ENCODE peak calls at places on chromosomes 4 and X, in seven cellular contexts. L is IMR-90, X is AG04450, I is BJ, O is esophagus squamous epithelium, C is upper lobe of right lung, W is GM12878. F is an unnamed sample.

GRCh38 chr4:19803406-19803805 is 448.3 kb upstream of the SLIT2 start:
- DNase-seq in X (no peak), C (no peak), L (peak; percentile 6), W (no peak), O (no peak), I (no peak), F (no peak)

GRCh38 chr4:52604215-52604614 is 54.9 kb downstream of the USP46 start:
- DNase-seq in W (no peak), I (no peak), L (no peak), O (no peak), X (no peak), C (no peak), F (no peak)

GRCh38 chr4:45795165-45795564 is 328.7 kb downstream of the GABRG1 start:
- DNase-seq in L (no peak), I (no peak), O (no peak), C (no peak), X (no peak), W (no peak), F (no peak)

GRCh38 chr4:94410678-94411206 is 41.0 kb upstream of the PDLIM5 start:
- DNase-seq in C (no peak), X (no peak), W (no peak), L (no peak), O (no peak), I (no peak), F (no peak)

GRCh38 chr4:142840516-142841123 is 5.5 kb downstream of the INPP4B start:
- DNase-seq in L (peak; percentile 68), W (no peak), I (no peak), X (peak; percentile 33), O (no peak), C (no peak), F (peak; percentile 32)

GRCh38 chr4:6272863-6273660 is 3.4 kb downstream of the WFS1 start:
- DNase-seq in X (peak; percentile 75), W (no peak), C (no peak), L (peak; percentile 88), I (peak; percentile 49), O (no peak), F (peak; percentile 62)

GRCh38 chr4:38743866-38744265 is 38.9 kb downstream of the TLR10 start:
- DNase-seq in C (no peak), X (no peak), L (no peak), O (no peak), W (no peak), I (no peak), F (no peak)

GRCh38 chr4:1010522-1011021 is 854 bp upstream of the FGFRL1 start:
- DNase-seq in C (peak; percentile 90), L (peak; percentile 68), O (peak; percentile 24), I (no peak), X (peak; percentile 27), W (no peak), F (peak; percentile 90)

GRCh38 chr4:176906693-176907092 is 114.0 kb upstream of the VEGFC start:
- DNase-seq in I (no peak), O (no peak), W (no peak), L (no peak), X (no peak), C (no peak), F (no peak)

GRCh38 chr4:84126061-84126787 is 372.9 kb downstream of the NKX6-1 start:
- DNase-seq in C (no peak), O (no peak), L (no peak), I (no peak), X (no peak), W (no peak), F (no peak)
- H3K4me3 ChIP-seq in C (no peak overlapping the region), O (no peak overlapping the region), L (no peak overlapping the region), I (no peak overlapping the region), X (no peak overlapping the region), W (no peak overlapping the region), F (no peak overlapping the region)

GRCh38 chrX:136584545-136584944 is 52.5 kb downstream of the VGLL1 start:
- DNase-seq in C (no peak), L (no peak), O (no peak), W (no peak), I (no peak), X (no peak), F (no peak)

GRCh38 chrX:136577562-136577961 is 45.5 kb downstream of the VGLL1 start:
- DNase-seq in C (peak; percentile 65), L (peak; percentile 32), X (peak; percentile 1), O (no peak), I (no peak), W (no peak), F (peak; percentile 23)

GRCh38 chrX:136585960-136586359 is 53.9 kb downstream of the VGLL1 start:
- DNase-seq in W (no peak), L (no peak), O (no peak), C (no peak), I (no peak), X (no peak), F (no peak)

GRCh38 chrX:136582624-136583023 is 50.6 kb downstream of the VGLL1 start:
- DNase-seq in O (no peak), W (no peak), C (no peak), L (no peak), X (no peak), I (no peak), F (no peak)

DNA sequence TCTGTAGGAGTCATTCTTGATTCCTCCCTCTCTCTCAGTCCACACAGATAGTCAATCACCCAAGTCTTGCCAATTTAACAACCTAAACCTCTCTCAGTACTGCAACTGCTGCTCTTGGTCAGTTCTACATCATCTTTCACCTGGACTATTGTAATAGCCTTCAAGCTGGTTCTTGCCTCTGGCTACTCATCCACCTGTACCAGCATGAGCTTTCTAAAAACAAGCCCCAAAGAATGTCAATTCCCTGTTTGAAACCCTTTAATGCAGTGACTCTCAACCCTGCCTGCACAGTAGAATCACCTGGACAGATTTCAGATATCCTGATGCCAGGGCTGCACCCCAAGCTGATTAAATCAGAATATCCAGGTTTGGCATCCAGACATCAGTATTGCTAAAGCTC is 48.3 kb downstream of the VGLL1 start:
- DNase-seq in X (no peak), I (no peak), C (no peak), W (no peak), L (no peak), O (no peak), F (no peak)
- H3K4me3 ChIP-seq in X (no peak overlapping the region), I (no peak overlapping the region), C (no peak overlapping the region), W (no peak overlapping the region), L (no peak overlapping the region), O (no peak overlapping the region), F (no peak overlapping the region)

GRCh38 chr4:15354358-15354757 is 73.5 kb upstream of the C1QTNF7 start:
- DNase-seq in W (no peak), O (no peak), C (no peak), X (no peak), I (no peak), L (no peak), F (no peak)

GRCh38 chr4:15355464-15355863 is 72.4 kb upstream of the C1QTNF7 start:
- DNase-seq in L (no peak), C (no peak), I (no peak), X (no peak), W (no peak), O (no peak), F (no peak)

GRCh38 chr4:15352508-15352907 is 75.3 kb upstream of the C1QTNF7 start:
- DNase-seq in L (peak; percentile 38), C (no peak), O (no peak), I (no peak), X (no peak), W (no peak), F (peak; percentile 83)

GRCh38 chr4:15354790-15355418 is 72.9 kb upstream of the C1QTNF7 start:
- DNase-seq in I (no peak), O (no peak), X (no peak), W (no peak), L (no peak), C (no peak), F (no peak)

GRCh38 chr4:15353207-15353606 is 74.6 kb upstream of the C1QTNF7 start:
- DNase-seq in W (no peak), I (no peak), L (no peak), O (no peak), X (no peak), C (no peak), F (no peak)
- H3K4me3 ChIP-seq in W (no peak overlapping the region), I (no peak overlapping the region), L (no peak overlapping the region), O (no peak overlapping the region), X (no peak overlapping the region), C (no peak overlapping the region), F (no peak overlapping the region)

DNA sequence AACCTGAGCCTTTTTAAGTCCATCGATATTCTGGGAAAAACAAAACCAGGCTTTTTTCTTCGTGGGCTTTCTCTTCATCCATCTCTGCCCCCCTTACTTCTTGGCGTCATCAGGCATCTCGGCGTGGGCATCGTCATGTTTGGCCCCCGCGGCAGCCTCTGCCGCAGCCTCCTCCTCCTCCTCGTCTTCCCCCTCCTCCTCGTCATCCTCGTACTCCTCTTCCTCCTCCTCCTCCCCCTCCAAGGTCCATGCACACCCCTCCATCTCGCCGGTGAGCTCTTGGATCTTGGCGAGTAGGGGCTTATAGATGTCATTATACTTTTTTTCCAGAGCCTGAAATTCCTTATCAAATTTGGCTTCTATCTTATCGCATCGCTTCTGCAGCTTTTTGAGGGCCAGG is 516 bp downstream of the NAP1L5 start:
- DNase-seq in C (no peak), I (no peak), L (peak; percentile 52), W (no peak), X (no peak), O (no peak), F (peak; percentile 60)
- H3K4me3 ChIP-seq in C (peak overlapping the region; percentile 56), I (peak overlapping the region; percentile 68), L (peak overlapping the region; percentile 51), W (peak overlapping the region; percentile 82), X (peak overlapping the region; percentile 73), O (peak overlapping the region; percentile 62), F (peak overlapping the region; percentile 76)

GRCh38 chr4:48493485-48494100 is 3.5 kb downstream of the ZAR1 start:
- DNase-seq in I (no peak), O (no peak), X (no peak), W (no peak), C (no peak), L (no peak), F (no peak)

GRCh38 chr4:48490012-48490679 is at the start of gene ZAR1:
- DNase-seq in L (no peak), C (peak; percentile 64), I (no peak), O (no peak), W (no peak), X (no peak), F (no peak)

GRCh38 chr4:48491514-48492176 is 1.6 kb downstream of the ZAR1 start:
- DNase-seq in X (no peak), C (no peak), I (no peak), L (no peak), W (no peak), O (no peak), F (no peak)

GRCh38 chr4:48489683-48490011 is 405 bp upstream of the ZAR1 start:
- DNase-seq in X (no peak), C (no peak), O (no peak), I (no peak), L (no peak), W (no peak), F (no peak)

DNA sequence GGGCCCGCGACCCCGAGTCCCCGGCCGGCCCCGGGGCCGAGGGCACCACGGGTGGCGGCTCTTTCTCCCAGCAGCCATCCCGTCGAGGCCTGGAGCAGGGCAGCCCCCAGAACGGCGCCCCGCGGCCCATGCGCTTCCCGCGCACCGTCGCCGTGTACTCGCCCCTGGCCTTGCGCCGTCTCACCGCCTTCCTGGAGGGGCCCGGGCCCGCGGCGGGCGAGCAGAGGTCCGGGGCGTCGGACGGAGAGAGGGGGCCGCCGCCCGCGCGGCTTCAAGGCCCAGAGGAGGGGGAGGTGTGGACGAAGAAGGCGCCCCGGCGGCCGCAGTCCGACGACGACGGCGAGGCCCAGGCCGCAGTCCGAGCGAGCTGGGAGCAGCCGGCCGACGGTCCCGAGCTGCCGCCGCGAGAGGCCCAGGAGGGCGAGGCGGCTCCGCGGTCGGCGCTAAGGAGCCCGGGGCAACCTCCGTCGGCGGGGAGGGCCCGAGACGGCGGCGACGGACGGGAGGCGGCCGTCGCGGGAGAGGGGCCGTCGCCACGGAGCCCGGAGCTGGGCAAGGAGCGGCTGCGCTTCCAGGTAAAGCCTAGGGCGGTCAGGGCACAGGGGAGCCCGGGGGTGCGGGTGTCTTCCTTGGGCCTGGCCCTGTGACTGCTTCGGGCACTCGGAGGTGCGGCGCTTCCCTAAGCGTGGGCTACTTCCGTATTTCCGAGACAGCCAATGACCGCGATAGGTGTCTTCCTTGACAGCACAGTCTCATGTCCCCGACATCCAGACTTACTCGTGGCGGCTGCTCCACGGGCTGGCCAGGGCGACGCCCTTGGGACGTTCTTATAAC is 845 bp downstream of the ZAR1 start:
- DNase-seq in O (no peak), X (no peak), W (no peak), C (no peak), L (no peak), I (no peak), F (no peak)
- H3K4me3 ChIP-seq in O (no peak overlapping the region), X (no peak overlapping the region), W (no peak overlapping the region), C (no peak overlapping the region), L (no peak overlapping the region), I (no peak overlapping the region), F (no peak overlapping the region)